ENCODE peak calls at places on chromosomes 2 and 18, in ten cellular contexts. Q is endodermal cell, U is NB4, P is IMR-90, R is astrocyte of the spinal cord, K is dorsolateral prefrontal cortex, H is heart right ventricle, A is cardiac fibroblast, W is fibroblast of pulmonary artery, S is PC-3. D is an unnamed sample.

GRCh38 chr2:8229546-8229986 is 452.3 kb upstream of the ID2 start:
- DNase-seq in K (no peak), W (peak), R (peak), Q (no peak), S (peak), P (peak), U (peak), H (peak), A (peak), D (peak)

GRCh38 chr18:79560042-79560860 is 119.4 kb upstream of the CTDP1 start:
- DNase-seq in P (no peak), U (no peak), S (no peak), Q (peak), W (no peak), H (no peak), K (peak), R (no peak), A (no peak), D (no peak)

GRCh38 chr2:85178154-85178553 is 45.0 kb downstream of the TCF7L1 start:
- DNase-seq in U (no peak), Q (no peak), S (peak), K (no peak), P (peak), A (no peak), H (no peak), W (no peak), R (no peak), D (no peak)

GRCh38 chr2:30106543-30106942 is 40.3 kb upstream of the YPEL5 start:
- DNase-seq in W (peak), U (no peak), A (peak), R (peak), K (no peak), S (no peak), Q (peak), P (peak), H (no peak), D (peak)

GRCh38 chr2:174970092-174970491 is 35.1 kb downstream of the CHN1 start:
- DNase-seq in H (no peak), S (peak), K (no peak), U (no peak), Q (no peak), P (peak), R (peak), A (peak), W (no peak), D (no peak)

GRCh38 chr18:8046421-8046820 is 479.3 kb downstream of the PTPRM start:
- DNase-seq in W (no peak), K (no peak), R (peak), H (no peak), A (no peak), S (no peak), U (no peak), Q (no peak), P (no peak), D (no peak)

GRCh38 chr18:76588591-76589303 is 93.7 kb upstream of the ZNF516 start:
- DNase-seq in H (no peak), U (peak), K (no peak), S (no peak), Q (peak), R (no peak), P (no peak), W (peak), A (peak), D (peak)

GRCh38 chr2:157404363-157404762 is 39.5 kb downstream of the CYTIP start:
- DNase-seq in S (peak), Q (no peak), R (peak), A (peak), H (no peak), W (no peak), U (no peak), P (no peak), K (no peak), D (no peak)

GRCh38 chr2:19759880-19760279 is 141.9 kb downstream of the TTC32 start:
- DNase-seq in Q (no peak), U (no peak), A (no peak), P (no peak), R (no peak), K (no peak), W (no peak), S (peak), H (no peak), D (no peak)

GRCh38 chr2:105325389-105325963 is 4.1 kb downstream of the TGFBRAP1 start:
- DNase-seq in K (no peak), H (no peak), Q (no peak), P (peak), S (peak), A (peak), U (no peak), W (peak), R (peak), D (no peak)

GRCh38 chr2:124248366-124248765 is 223.3 kb downstream of the CNTNAP5 start:
- DNase-seq in K (no peak), Q (no peak), P (no peak), H (no peak), W (no peak), U (no peak), S (no peak), A (no peak), R (no peak), D (no peak)

GRCh38 chr2:197460653-197461052 is 7.3 kb downstream of the COQ10B start:
- DNase-seq in P (no peak), R (no peak), U (no peak), S (no peak), A (no peak), K (no peak), H (no peak), W (no peak), Q (no peak), D (no peak)

GRCh38 chr18:79480171-79480981 is 84.6 kb downstream of the NFATC1 start:
- DNase-seq in K (no peak), R (no peak), A (no peak), Q (no peak), P (no peak), H (no peak), W (no peak), S (no peak), U (no peak), D (no peak)

GRCh38 chr2:69777778-69778089 is 35.8 kb downstream of the ANXA4 start:
- DNase-seq in P (no peak), H (no peak), W (no peak), U (no peak), K (no peak), R (no peak), Q (no peak), S (no peak), A (no peak), D (no peak)

GRCh38 chr18:13791181-13791580 is 32.8 kb upstream of the MC5R start:
- DNase-seq in U (peak), R (no peak), S (no peak), A (peak), H (no peak), Q (no peak), K (no peak), W (peak), P (peak), D (no peak)

GRCh38 chr2:20877944-20878343 is 55.0 kb upstream of the LDAH start:
- DNase-seq in U (no peak), R (no peak), K (no peak), Q (no peak), S (no peak), H (no peak), P (no peak), W (peak), A (peak), D (peak)

GRCh38 chr2:41932241-41933034 is 115.4 kb upstream of the PKDCC start:
- DNase-seq in Q (no peak), P (peak), S (no peak), U (no peak), H (peak), W (peak), K (no peak), A (peak), R (peak), D (peak)

GRCh38 chr2:240896871-240897692 is 1.1 kb upstream of the MAB21L4 start:
- DNase-seq in S (peak), H (no peak), K (no peak), P (no peak), A (no peak), W (no peak), Q (no peak), R (no peak), U (peak), D (no peak)

GRCh38 chr2:5673861-5674240 is 18.3 kb upstream of the SOX11 start:
- DNase-seq in K (no peak), W (no peak), U (no peak), H (no peak), Q (no peak), P (peak), R (peak), A (no peak), S (no peak), D (no peak)

GRCh38 chr18:58580623-58581022 is 48.3 kb downstream of the ALPK2 start:
- DNase-seq in P (peak), U (no peak), Q (peak), K (no peak), S (no peak), W (peak), A (peak), R (peak), H (no peak), D (peak)

GRCh38 chr18:46152808-46153617 is 48.8 kb downstream of the HAUS1 start:
- DNase-seq in U (no peak), S (peak), K (no peak), Q (peak), H (no peak), R (no peak), A (no peak), P (no peak), W (no peak), D (no peak)

GRCh38 chr2:105609756-105610397 is 134.8 kb upstream of the NCK2 start:
- DNase-seq in S (no peak), H (no peak), K (no peak), P (no peak), A (no peak), W (no peak), Q (no peak), R (no peak), U (no peak), D (no peak)

GRCh38 chr2:143158098-143158497 is 28.9 kb downstream of the ARHGAP15 start:
- DNase-seq in Q (no peak), A (no peak), P (no peak), K (no peak), U (no peak), S (no peak), W (no peak), R (no peak), H (no peak), D (peak)

GRCh38 chr2:24181849-24182248 is 7.0 kb downstream of the FAM228A start:
- DNase-seq in P (no peak), W (no peak), A (no peak), S (no peak), U (peak), K (no peak), H (no peak), Q (no peak), R (no peak), D (no peak)

GRCh38 chr18:44589709-44590108 is 91.0 kb upstream of the SETBP1 start:
- DNase-seq in A (peak), U (no peak), R (peak), Q (no peak), S (peak), H (no peak), P (peak), K (no peak), W (peak), D (peak)

GRCh38 chr2:100320547-100321180 is 1.6 kb downstream of the LONRF2 start:
- DNase-seq in P (no peak), S (peak), H (peak), Q (peak), K (no peak), U (no peak), W (peak), A (no peak), R (no peak), D (no peak)

GRCh38 chr2:53829669-53830290 is 30.0 kb downstream of the GPR75 start:
- DNase-seq in H (peak), W (no peak), S (no peak), P (no peak), R (no peak), Q (no peak), K (no peak), U (no peak), A (no peak), D (no peak)

GRCh38 chr2:29423267-29423666 is 308.1 kb downstream of the CLIP4 start:
- DNase-seq in A (peak), P (no peak), R (no peak), W (no peak), S (peak), H (no peak), Q (no peak), U (no peak), K (no peak), D (no peak)

GRCh38 chr18:8988262-8988871 is 114.1 kb upstream of the NDUFV2 start:
- DNase-seq in P (peak), W (peak), H (peak), R (peak), A (peak), Q (peak), U (peak), K (peak), S (peak), D (peak)

GRCh38 chr2:165420231-165420630 is 49.3 kb upstream of the CSRNP3 start:
- DNase-seq in Q (no peak), R (no peak), P (no peak), K (no peak), H (no peak), U (no peak), A (no peak), W (no peak), S (no peak), D (no peak)

GRCh38 chr2:138415891-138416494 is 85.6 kb upstream of the SPOPL start:
- DNase-seq in K (no peak), Q (no peak), H (no peak), U (no peak), R (peak), W (peak), S (peak), A (peak), P (peak), D (peak)

GRCh38 chr2:70922591-70923234 is 13.0 kb upstream of the ATP6V1B1 start:
- DNase-seq in S (no peak), P (no peak), H (no peak), W (no peak), R (no peak), A (no peak), U (no peak), Q (peak), K (no peak), D (no peak)

GRCh38 chr18:37339701-37340215 is 225.8 kb downstream of the CELF4 start:
- DNase-seq in P (no peak), R (no peak), K (no peak), W (no peak), Q (no peak), S (no peak), U (no peak), A (no peak), H (no peak), D (no peak)

GRCh38 chr2:11744631-11745394 is 1.6 kb upstream of the LPIN1 start:
- DNase-seq in S (peak), R (peak), P (peak), U (peak), H (no peak), Q (peak), W (peak), A (peak), K (no peak), D (peak)

GRCh38 chr2:11748018-11748860 is 1.8 kb downstream of the LPIN1 start:
- DNase-seq in H (no peak), U (no peak), R (no peak), W (no peak), P (no peak), S (no peak), Q (no peak), K (no peak), A (no peak), D (no peak)

GRCh38 chr2:11746807-11747459 is 501 bp downstream of the LPIN1 start:
- DNase-seq in Q (peak), S (peak), A (peak), H (no peak), K (no peak), P (peak), W (peak), R (peak), U (peak), D (no peak)

GRCh38 chr2:11745613-11746375 is 638 bp upstream of the LPIN1 start:
- DNase-seq in P (no peak), R (no peak), H (no peak), K (no peak), U (no peak), Q (no peak), W (no peak), A (no peak), S (no peak), D (no peak)

GRCh38 chr2:11746376-11746806 is at the start of gene LPIN1:
- DNase-seq in A (peak), Q (peak), K (peak), H (peak), U (peak), P (peak), S (peak), W (peak), R (peak), D (peak)
- TF ChIP-seq CTCF in A (no peak), Q (no peak), K (peak), H (no peak), U (no peak), P (peak), S (no peak), W (no peak), R (no peak), D (peak)

GRCh38 chr18:3411327-3411726 is 38.6 kb upstream of the TGIF1 start:
- DNase-seq in S (no peak), P (no peak), A (no peak), K (no peak), U (no peak), R (no peak), H (no peak), Q (no peak), W (no peak), D (no peak)
- H3K4me3 ChIP-seq in S (no peak), P (no peak), A (no peak), K (peak), U (no peak), R (no peak), H (peak), Q (no peak), W (no peak), D (no peak)

DNA sequence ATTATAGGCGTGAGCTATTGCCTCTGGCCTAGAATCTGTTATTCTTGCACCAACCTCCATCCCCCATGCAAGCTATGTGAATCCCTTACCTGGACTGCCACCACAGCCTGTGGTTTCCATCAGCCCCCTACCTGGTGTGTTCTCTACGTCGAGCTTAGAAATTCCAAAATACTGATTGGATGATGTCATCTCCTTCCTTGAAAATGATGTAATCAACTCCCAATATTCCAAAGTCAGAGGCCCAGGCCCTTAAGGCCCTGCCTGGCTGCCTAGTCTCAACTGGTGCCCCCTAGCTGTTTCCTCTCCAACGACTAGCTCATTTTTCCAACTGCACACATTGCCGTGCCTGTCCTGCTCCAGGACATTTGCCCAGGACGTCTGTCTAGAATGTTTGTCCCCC is 41.3 kb upstream of the GBX2 start:
- DNase-seq in H (no peak), U (no peak), R (no peak), W (peak), K (no peak), A (no peak), S (no peak), Q (peak), P (no peak), D (no peak)
- TF ChIP-seq CTCF in H (no peak), U (no peak), R (no peak), W (no peak), K (no peak), A (no peak), S (no peak), Q (peak), P (no peak), D (no peak)

DNA sequence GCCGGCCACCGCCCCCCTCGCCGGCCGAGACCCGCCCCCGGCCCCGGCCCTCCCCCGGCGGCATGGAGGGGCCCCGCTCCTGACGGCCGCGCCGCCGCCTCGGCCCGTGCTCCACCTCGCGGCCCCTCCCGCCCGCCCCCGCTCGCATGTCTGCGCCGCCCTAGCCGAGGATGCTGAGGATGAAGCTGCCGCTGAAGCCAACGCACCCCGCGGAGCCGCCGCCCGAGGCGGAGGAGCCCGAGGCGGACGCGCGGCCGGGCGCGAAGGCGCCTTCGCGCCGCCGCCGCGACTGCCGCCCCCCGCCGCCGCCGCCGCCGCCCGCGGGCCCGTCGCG is 397 bp downstream of the ZCCHC2 start:
- DNase-seq in S (no peak), A (no peak), R (no peak), W (no peak), Q (no peak), U (no peak), H (no peak), K (no peak), P (no peak), D (no peak)
- H3K4me3 ChIP-seq in S (peak), A (peak), R (peak), W (peak), Q (no peak), U (no peak), H (peak), K (peak), P (peak), D (peak)

DNA sequence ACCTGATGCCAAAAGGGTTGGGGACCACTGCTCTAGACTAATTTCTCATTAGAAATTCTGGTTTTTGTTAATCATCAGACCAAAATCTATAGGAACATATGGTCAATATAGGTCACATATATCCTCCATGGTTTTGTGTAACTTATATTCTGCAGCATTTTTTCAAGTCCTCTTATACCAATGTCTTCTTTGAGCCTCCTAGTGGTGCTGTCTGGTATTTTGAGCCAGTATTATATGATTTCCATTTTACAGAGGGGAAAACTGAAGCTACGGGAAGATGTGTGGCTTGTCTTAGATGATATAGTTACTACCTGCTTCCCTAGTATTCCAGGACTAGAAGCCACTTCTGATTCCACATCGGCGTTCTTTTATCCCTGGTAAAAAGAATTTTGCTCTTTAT is 13.8 kb downstream of the MAPK4 start:
- DNase-seq in H (no peak), A (peak), K (no peak), P (no peak), Q (no peak), S (peak), U (peak), R (no peak), W (no peak), D (no peak)
- TF ChIP-seq CTCF in H (no peak), A (peak), K (no peak), P (no peak), Q (peak), S (peak), U (peak), R (no peak), W (peak), D (no peak)